ENCODE peak calls at places on chromosomes 2 and 18, in eight cellular contexts. N is CD8-positive, alpha-beta memory T cell; T is cardiac muscle cell; P is hepatocyte; K is K562; R is heart left ventricle; O is PC-3; Y is spleen. M is an unnamed sample.

GRCh38 chr2:131801210-131801744 is 273.6 kb downstream of the CCDC74A start:
- DNase-seq in N (no peak), T (no peak), P (peak; percentile 6), K (no peak), R (no peak), O (no peak), Y (peak; percentile 82), M (no peak)

GRCh38 chr2:124804014-124804940 is 779.2 kb downstream of the CNTNAP5 start:
- DNase-seq in N (no peak), T (peak; percentile 68), P (peak; percentile 50), K (peak; percentile 52), R (no peak), O (peak; percentile 46), Y (no peak), M (no peak)

GRCh38 chr2:235757212-235757611 is 263.4 kb downstream of the AGAP1 start:
- DNase-seq in N (no peak), T (no peak), P (no peak), K (no peak), R (no peak), O (no peak), Y (no peak), M (no peak)

GRCh38 chr2:229273384-229274338 is 2.6 kb upstream of the PID1 start:
- DNase-seq in N (no peak), T (peak; percentile 88), P (peak; percentile 84), K (peak; percentile 27), R (no peak), O (peak; percentile 85), Y (no peak), M (peak; percentile 56)

GRCh38 chr2:207813221-207813916 is 43.7 kb upstream of the FZD5 start:
- DNase-seq in N (no peak), T (no peak), P (no peak), K (no peak), R (no peak), O (no peak), Y (no peak), M (no peak)

GRCh38 chr2:15943378-15943851 is 3.1 kb downstream of the MYCN start:
- DNase-seq in N (no peak), T (no peak), P (peak; percentile 80), K (peak; percentile 14), R (no peak), O (no peak), Y (no peak), M (no peak)

GRCh38 chr2:109239720-109240119 is 110.7 kb downstream of the SH3RF3 start:
- DNase-seq in N (no peak), T (peak; percentile 51), P (peak; percentile 24), K (peak; percentile 3), R (no peak), O (peak; percentile 93), Y (no peak), M (no peak)

GRCh38 chr2:188385857-188386256 is 94.2 kb downstream of the GULP1 start:
- DNase-seq in N (no peak), T (no peak), P (no peak), K (no peak), R (no peak), O (no peak), Y (no peak), M (no peak)

GRCh38 chr2:121076501-121076820 is 208.5 kb downstream of the TFCP2L1 start:
- DNase-seq in N (no peak), T (no peak), P (no peak), K (no peak), R (no peak), O (no peak), Y (no peak), M (no peak)

GRCh38 chr18:41936471-41937134 is 18.4 kb upstream of the PIK3C3 start:
- DNase-seq in N (no peak), T (no peak), P (no peak), K (peak; percentile 11), R (no peak), O (no peak), Y (no peak), M (no peak)

GRCh38 chr2:18149660-18150246 is 271.3 kb downstream of the KCNS3 start:
- DNase-seq in N (no peak), T (peak; percentile 61), P (peak; percentile 69), K (peak; percentile 20), R (no peak), O (peak; percentile 81), Y (no peak), M (no peak)

GRCh38 chr18:76397631-76398030 is 97.4 kb downstream of the ZNF516 start:
- DNase-seq in N (no peak), T (no peak), P (no peak), K (no peak), R (no peak), O (no peak), Y (no peak), M (no peak)

GRCh38 chr2:233122541-233122940 is 62.4 kb downstream of the INPP5D start:
- DNase-seq in N (no peak), T (no peak), P (no peak), K (no peak), R (no peak), O (no peak), Y (peak; percentile 16), M (no peak)
- H3K27ac ChIP-seq in N (no peak overlapping the region), T (no peak overlapping the region), P (no peak overlapping the region), K (no peak overlapping the region), R (no peak overlapping the region), O (no peak overlapping the region), Y (no peak overlapping the region), M (no peak overlapping the region)

DNA sequence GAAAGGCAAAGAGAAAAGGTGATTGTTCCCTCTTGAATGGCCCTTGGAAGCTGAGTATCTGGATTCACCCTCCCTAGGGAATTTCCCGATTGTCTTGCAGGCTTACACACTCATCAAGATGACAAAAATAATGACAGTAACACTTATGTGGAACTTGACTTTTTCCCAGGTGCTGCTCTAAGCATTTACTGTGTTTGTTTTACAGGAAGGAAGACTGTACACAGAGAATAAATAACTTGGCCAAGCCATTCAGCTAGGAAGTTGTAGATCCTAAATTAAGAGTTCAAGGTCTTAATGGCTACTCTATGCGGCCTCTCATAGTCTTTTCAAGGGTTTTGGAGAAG is 536 bp upstream of the DPP4 start:
- DNase-seq in N (no peak), T (no peak), P (no peak), K (no peak), R (no peak), O (no peak), Y (no peak), M (no peak)
- H3K27ac ChIP-seq in N (no peak overlapping the region), T (no peak overlapping the region), P (peak overlapping the region; percentile 85), K (no peak overlapping the region), R (no peak overlapping the region), O (peak overlapping the region; percentile 25), Y (no peak overlapping the region), M (no peak overlapping the region)

GRCh38 chr18:3584266-3584665 is 134.3 kb downstream of the TGIF1 start:
- DNase-seq in N (no peak), T (no peak), P (no peak), K (no peak), R (no peak), O (no peak), Y (no peak), M (no peak)
- H3K27ac ChIP-seq in N (no peak overlapping the region), T (no peak overlapping the region), P (no peak overlapping the region), K (no peak overlapping the region), R (no peak overlapping the region), O (no peak overlapping the region), Y (no peak overlapping the region), M (no peak overlapping the region)

GRCh38 chr18:50111398-50111797 is 83.5 kb downstream of the MYO5B start:
- DNase-seq in N (no peak), T (no peak), P (no peak), K (no peak), R (no peak), O (peak; percentile 11), Y (no peak), M (no peak)
- H3K27ac ChIP-seq in N (no peak overlapping the region), T (no peak overlapping the region), P (no peak overlapping the region), K (no peak overlapping the region), R (no peak overlapping the region), O (no peak overlapping the region), Y (no peak overlapping the region), M (no peak overlapping the region)

GRCh38 chr2:174051039-174051438 is 85.9 kb upstream of the SP3 start:
- DNase-seq in N (no peak), T (no peak), P (no peak), K (no peak), R (no peak), O (no peak), Y (no peak), M (no peak)
- H3K27ac ChIP-seq in N (no peak overlapping the region), T (peak overlapping the region; percentile 63), P (peak overlapping the region; percentile 82), K (no peak overlapping the region), R (no peak overlapping the region), O (peak overlapping the region; percentile 46), Y (no peak overlapping the region), M (no peak overlapping the region)

GRCh38 chr2:177748360-177748759 is 324.2 kb downstream of the PDE11A start:
- DNase-seq in N (no peak), T (no peak), P (no peak), K (no peak), R (no peak), O (no peak), Y (no peak), M (no peak)
- H3K27ac ChIP-seq in N (no peak overlapping the region), T (no peak overlapping the region), P (no peak overlapping the region), K (no peak overlapping the region), R (no peak overlapping the region), O (no peak overlapping the region), Y (no peak overlapping the region), M (no peak overlapping the region)

DNA sequence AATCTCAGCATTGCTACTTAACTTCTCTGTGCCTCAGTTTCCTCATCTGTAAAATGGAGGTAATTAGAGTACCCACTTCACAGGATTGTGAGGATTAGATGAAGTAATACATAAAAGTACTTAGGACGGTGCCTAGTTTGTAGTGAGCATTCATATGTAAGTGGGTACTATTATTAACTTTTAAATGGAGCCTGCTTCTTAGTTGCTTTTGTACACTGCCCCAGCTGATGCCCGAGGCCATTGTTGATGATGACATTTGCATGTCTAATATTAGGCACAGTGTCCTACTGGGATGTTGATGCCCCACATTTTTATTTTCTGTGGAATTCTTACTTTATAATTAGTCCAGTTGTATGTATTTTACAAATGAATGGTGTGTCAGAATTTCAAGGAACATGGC is 79.7 kb upstream of the STON1 start:
- DNase-seq in N (no peak), T (no peak), P (no peak), K (no peak), R (no peak), O (no peak), Y (no peak), M (no peak)
- H3K27ac ChIP-seq in N (no peak overlapping the region), T (no peak overlapping the region), P (no peak overlapping the region), K (no peak overlapping the region), R (no peak overlapping the region), O (no peak overlapping the region), Y (no peak overlapping the region), M (no peak overlapping the region)